ENCODE peak calls at places on chromosomes 6 and 20, in seven cellular contexts. C is tibial artery; K is breast epithelium; F is mesendoderm; X is aorta; Q is SJCRH30; I is CD8-positive, alpha-beta T cell. D is an unnamed sample.
A peak's percentile ranks its signal among the peaks of the same experiment; 100 is the strongest.

GRCh38 chr20:37502654-37503053 is 18.4 kb upstream of the NNAT start:
- DNase-seq in C (no peak), K (no peak), F (no peak), X (no peak), Q (no peak), I (no peak), D (no peak)

GRCh38 chr20:4666001-4666470 is 55.7 kb upstream of the PRND start:
- DNase-seq in C (no peak), K (no peak), F (no peak), X (peak; percentile 55), Q (no peak), I (peak; percentile 55), D (no peak)

GRCh38 chr20:43040427-43040826 is 149.3 kb downstream of the PTPRT start:
- DNase-seq in C (no peak), K (no peak), F (peak; percentile 83), X (no peak), Q (peak; percentile 73), I (no peak), D (no peak)

GRCh38 chr20:1122388-1123315 is 4.2 kb downstream of the PSMF1 start:
- DNase-seq in C (peak; percentile 36), K (no peak), F (no peak), X (peak; percentile 56), Q (peak; percentile 17), I (no peak), D (peak; percentile 59)

GRCh38 chr6:49457771-49458170 is 5.3 kb downstream of the MMUT start:
- DNase-seq in C (no peak), K (no peak), F (no peak), X (no peak), Q (no peak), I (no peak), D (no peak)

GRCh38 chr6:33008944-33009861 is at the start of gene HLA-DOA:
- DNase-seq in C (no peak), K (no peak), F (peak; percentile 96), X (peak; percentile 62), Q (peak; percentile 18), I (peak; percentile 66), D (no peak)

GRCh38 chr20:45174434-45175364 is at the start of gene PI3:
- DNase-seq in C (no peak), K (peak; percentile 55), F (no peak), X (no peak), Q (no peak), I (no peak), D (no peak)

GRCh38 chr6:127115032-127115661 is 3.3 kb upstream of the RSPO3 start:
- DNase-seq in C (no peak), K (no peak), F (no peak), X (no peak), Q (no peak), I (no peak), D (no peak)

GRCh38 chr6:27816906-27817305 is 95.3 kb downstream of the OR2B2 start:
- DNase-seq in C (no peak), K (no peak), F (no peak), X (no peak), Q (no peak), I (no peak), D (no peak)

GRCh38 chr6:39999006-39999867 is 65.0 kb upstream of the MOCS1 start:
- DNase-seq in C (no peak), K (no peak), F (no peak), X (no peak), Q (no peak), I (no peak), D (no peak)

GRCh38 chr20:64053841-64054661 is 4.6 kb upstream of the SOX18 start:
- DNase-seq in C (no peak), K (no peak), F (peak; percentile 86), X (no peak), Q (peak; percentile 81), I (no peak), D (peak; percentile 78)

GRCh38 chr6:35426074-35426473 is 26.1 kb upstream of the FANCE start:
- DNase-seq in C (peak; percentile 48), K (no peak), F (no peak), X (peak; percentile 76), Q (no peak), I (no peak), D (no peak)

GRCh38 chr20:14498809-14499208 is 161.4 kb upstream of the FLRT3 start:
- DNase-seq in C (no peak), K (no peak), F (peak; percentile 59), X (no peak), Q (peak; percentile 19), I (no peak), D (no peak)
- H3K4me1 ChIP-seq in C (no peaks in the 10 kb centered on the region), K (no peaks in the 10 kb centered on the region), F (peaks cover 2% of the 10 kb centered on the region), X (no peaks in the 10 kb centered on the region), Q (peaks cover 16% of the 10 kb centered on the region), I (no peaks in the 10 kb centered on the region), D (no peaks in the 10 kb centered on the region)

DNA sequence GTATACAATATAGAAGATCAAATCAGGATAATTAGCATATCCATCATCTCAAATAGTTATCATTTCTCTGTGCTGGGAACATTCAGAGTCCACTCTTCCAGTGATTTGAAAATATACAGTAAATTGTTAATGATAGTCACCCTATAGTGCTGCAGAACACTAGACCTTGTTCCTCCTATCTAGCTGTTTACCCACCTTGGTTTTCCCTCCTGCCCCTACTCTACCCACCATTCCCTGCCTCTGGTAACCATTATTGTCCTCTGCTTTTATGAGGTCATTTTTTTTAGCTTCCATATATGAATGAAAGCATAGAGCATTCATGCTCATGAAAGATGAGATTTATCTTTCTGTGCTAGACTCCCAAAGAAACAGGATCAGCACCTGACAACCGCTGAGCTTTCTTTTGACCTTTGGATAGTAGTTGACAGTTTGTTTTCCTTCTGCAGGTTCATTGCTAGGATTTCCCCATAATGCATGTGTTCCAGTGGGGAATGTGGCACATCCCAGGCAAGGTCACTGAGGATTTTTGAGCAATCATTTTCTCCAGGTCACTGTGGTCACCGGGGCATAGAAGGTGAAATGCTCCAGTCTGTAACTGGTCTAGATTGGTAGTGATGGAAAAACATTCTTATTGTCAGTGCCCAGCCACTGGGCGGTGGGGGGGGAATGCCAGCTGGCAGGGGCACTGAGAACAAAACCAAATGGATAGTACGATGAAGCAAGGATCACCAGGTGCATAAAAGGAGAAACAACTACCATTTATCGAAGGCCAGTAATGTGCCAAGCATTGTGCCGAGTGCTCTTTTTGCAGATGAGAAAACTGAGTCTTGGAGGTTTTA is 33.6 kb upstream of the BCAS1 start:
- DNase-seq in C (no peak), K (no peak), F (no peak), X (no peak), Q (no peak), I (no peak), D (no peak)
- H3K27ac ChIP-seq in C (no peak overlapping the region), K (no peak overlapping the region), F (no peak overlapping the region), X (no peak overlapping the region), Q (no peak overlapping the region), I (no peak overlapping the region), D (no peak overlapping the region)

DNA sequence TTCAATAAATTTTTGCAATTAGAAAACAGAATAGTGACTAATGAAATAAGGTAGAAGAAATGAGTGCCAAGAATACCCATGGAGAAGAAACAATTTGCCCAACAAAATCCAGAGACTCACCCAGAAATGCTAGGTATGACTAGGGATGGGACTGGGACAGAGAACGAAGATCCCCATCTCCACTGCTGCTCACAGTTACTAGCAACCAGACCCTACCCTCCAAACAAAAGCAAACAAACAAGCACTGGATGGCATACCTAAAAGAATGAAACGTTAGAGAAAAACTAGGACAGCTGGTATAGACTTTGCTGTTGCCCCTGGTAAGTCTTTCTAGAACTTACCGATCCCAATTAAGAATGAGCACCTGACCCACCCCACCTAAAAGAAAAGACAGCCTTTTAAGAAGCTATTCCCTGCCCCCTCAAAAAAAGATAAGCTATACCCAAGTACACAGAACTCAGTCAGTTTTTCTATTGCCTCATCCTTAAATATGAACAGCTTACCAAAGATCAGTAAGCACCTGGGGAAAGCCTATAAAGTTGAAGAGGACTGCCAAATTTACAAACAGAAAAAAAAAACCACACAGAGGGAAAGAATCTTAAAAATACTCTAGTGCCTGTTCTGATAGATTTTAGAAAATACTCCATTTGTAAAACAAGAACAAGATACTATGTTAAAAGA is 31.7 kb downstream of the REPS1 start:
- DNase-seq in C (no peak), K (no peak), F (peak; percentile 49), X (no peak), Q (no peak), I (no peak), D (no peak)
- H3K4me1 ChIP-seq in C (peaks cover 26% of the 10 kb centered on the region), K (no peaks in the 10 kb centered on the region), F (no peaks in the 10 kb centered on the region), X (peaks cover 2% of the 10 kb centered on the region), Q (no peaks in the 10 kb centered on the region), I (peaks cover 26% of the 10 kb centered on the region), D (peaks cover 14% of the 10 kb centered on the region)

DNA sequence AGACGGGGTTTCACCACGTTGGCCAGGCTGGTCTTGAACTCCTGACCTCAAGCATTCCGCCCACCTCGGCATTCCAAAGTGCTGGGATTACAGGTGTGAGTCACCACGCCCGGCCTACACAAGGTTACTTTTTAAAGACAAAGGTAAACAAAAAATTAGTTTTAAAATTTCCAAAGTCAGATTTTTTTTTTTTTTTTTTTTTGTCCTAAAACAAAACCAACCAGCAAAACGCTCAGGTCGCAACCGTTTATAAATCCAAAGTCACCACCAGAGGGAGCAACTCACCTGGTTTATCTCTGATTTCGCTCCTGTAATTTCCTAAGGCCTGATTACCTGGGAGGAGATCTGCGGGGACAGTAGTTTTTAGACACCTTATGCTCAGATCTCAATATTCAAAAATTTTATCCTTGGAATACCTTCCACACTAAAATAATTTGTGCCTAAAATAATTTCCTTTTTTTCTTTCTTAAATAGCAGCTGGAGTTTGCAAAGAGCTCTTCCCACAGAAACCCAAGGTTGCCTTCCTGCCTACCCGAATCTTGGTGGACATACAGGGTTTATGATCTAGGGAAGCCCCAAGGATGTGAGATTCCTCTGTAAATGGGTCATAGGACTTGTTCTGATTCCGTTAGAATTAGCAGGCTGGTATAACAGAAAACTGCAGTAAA is 19.8 kb upstream of the TREM1 start:
- DNase-seq in C (no peak), K (no peak), F (peak; percentile 74), X (no peak), Q (no peak), I (peak; percentile 32), D (no peak)
- H3K27ac ChIP-seq in C (no peak overlapping the region), K (no peak overlapping the region), F (no peak overlapping the region), X (no peak overlapping the region), Q (no peak overlapping the region), I (no peak overlapping the region), D (no peak overlapping the region)

D was measured in psoas muscle.